ENCODE peak calls at places on chromosomes 16 and 17, in eight cellular contexts. C is AG04450; D is lung; Z is A673; S is effector memory CD4-positive, alpha-beta T cell; L is PC-3; N is mammary epithelial cell; V is H1. R is an unnamed sample.

GRCh38 chr17:60864674-60865080 is 187.0 kb downstream of the BCAS3 start:
- DNase-seq in C (no peak), D (no peak), Z (no peak), S (no peak), L (no peak), N (no peak), V (no peak), R (no peak)

GRCh38 chr16:27177031-27177774 is 26.1 kb upstream of the KDM8 start:
- DNase-seq in C (peak; percentile 62), D (no peak), Z (no peak), S (no peak), L (peak; percentile 85), N (peak; percentile 60), V (no peak), R (no peak)

GRCh38 chr16:54542805-54543504 is 256.4 kb upstream of the IRX3 start:
- DNase-seq in C (no peak), D (no peak), Z (no peak), S (no peak), L (no peak), N (no peak), V (no peak), R (no peak)

GRCh38 chr16:19886061-19886792 is 1.6 kb upstream of the GPRC5B start:
- DNase-seq in C (peak; percentile 54), D (peak; percentile 71), Z (peak; percentile 89), S (peak; percentile 63), L (peak; percentile 83), N (peak; percentile 53), V (peak; percentile 68), R (peak; percentile 61)

GRCh38 chr17:83181991-83182619 is 102.7 kb downstream of the METRNL start:
- DNase-seq in C (no peak), D (no peak), Z (no peak), S (no peak), L (no peak), N (no peak), V (no peak), R (no peak)

GRCh38 chr16:78866556-78866955 is 734.0 kb downstream of the MAF start:
- DNase-seq in C (no peak), D (no peak), Z (no peak), S (no peak), L (no peak), N (no peak), V (no peak), R (no peak)

GRCh38 chr16:86579268-86580062 is 1.1 kb downstream of the FOXL1 start:
- DNase-seq in C (no peak), D (no peak), Z (no peak), S (no peak), L (no peak), N (no peak), V (no peak), R (no peak)

GRCh38 chr17:73165616-73166404 is 1.0 kb downstream of the SSTR2 start:
- DNase-seq in C (no peak), D (no peak), Z (no peak), S (no peak), L (no peak), N (no peak), V (no peak), R (no peak)

GRCh38 chr17:79609175-79609589 is 1.7 kb downstream of the RBFOX3 start:
- DNase-seq in C (no peak), D (no peak), Z (no peak), S (no peak), L (no peak), N (no peak), V (no peak), R (no peak)

GRCh38 chr17:10836966-10837599 is 804 bp downstream of the PIRT start:
- DNase-seq in C (no peak), D (no peak), Z (no peak), S (no peak), L (no peak), N (no peak), V (no peak), R (no peak)

GRCh38 chr17:5885336-5885735 is 184.8 kb upstream of the WSCD1 start:
- DNase-seq in C (no peak), D (no peak), Z (no peak), S (no peak), L (no peak), N (no peak), V (no peak), R (no peak)

GRCh38 chr16:4513086-4513860 is 25.3 kb downstream of the CDIP1 start:
- DNase-seq in C (no peak), D (no peak), Z (no peak), S (no peak), L (no peak), N (no peak), V (no peak), R (no peak)

GRCh38 chr16:306911-307370 is 24.0 kb downstream of the PDIA2 start:
- DNase-seq in C (no peak), D (no peak), Z (no peak), S (no peak), L (no peak), N (no peak), V (no peak), R (no peak)

DNA sequence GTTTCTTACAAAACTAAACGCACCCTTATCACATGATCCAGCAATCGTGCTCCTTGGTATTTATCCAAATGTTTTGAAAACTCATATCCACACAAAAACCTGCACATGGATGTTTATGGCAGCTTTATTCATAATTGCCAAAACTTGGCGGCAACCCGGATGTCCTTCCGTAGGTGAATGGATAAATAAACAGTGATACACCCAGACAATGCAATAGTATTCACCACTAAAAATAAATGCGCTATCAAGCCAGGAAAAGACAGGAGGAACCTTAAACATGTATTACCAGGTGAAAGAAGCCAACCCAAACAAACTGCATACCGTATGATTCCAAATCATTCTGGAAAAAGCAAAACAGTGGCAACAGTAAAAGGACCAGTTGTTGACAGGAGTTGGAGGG is 10.0 kb downstream of the SPATA32 start:
- DNase-seq in C (no peak), D (no peak), Z (no peak), S (no peak), L (peak; percentile 69), N (no peak), V (no peak), R (no peak)
- H3K9me3 ChIP-seq in C (peaks cover 2% of the 10 kb centered on the region), D (no peaks in the 10 kb centered on the region), Z (no peaks in the 10 kb centered on the region), S (no peaks in the 10 kb centered on the region), L (no peaks in the 10 kb centered on the region), N (no peaks in the 10 kb centered on the region), V (no peaks in the 10 kb centered on the region), R (no peaks in the 10 kb centered on the region)

GRCh38 chr17:22460461-22461063 is 768.2 kb downstream of the KCNJ18 start:
- DNase-seq in C (no peak), D (no peak), Z (no peak), S (no peak), L (no peak), N (no peak), V (no peak), R (no peak)
- H3K9me3 ChIP-seq in C (peaks cover 35% of the 10 kb centered on the region), D (no peaks in the 10 kb centered on the region), Z (peaks cover 10% of the 10 kb centered on the region), S (no peaks in the 10 kb centered on the region), L (no peaks in the 10 kb centered on the region), N (peaks cover 23% of the 10 kb centered on the region), V (peaks cover 90% of the 10 kb centered on the region), R (no peaks in the 10 kb centered on the region)

GRCh38 chr17:27088767-27089078 is 205.2 kb upstream of the WSB1 start:
- DNase-seq in C (no peak), D (no peak), Z (no peak), S (no peak), L (no peak), N (no peak), V (no peak), R (no peak)
- H3K9me3 ChIP-seq in C (peaks cover 28% of the 10 kb centered on the region), D (no peaks in the 10 kb centered on the region), Z (no peaks in the 10 kb centered on the region), S (no peaks in the 10 kb centered on the region), L (no peaks in the 10 kb centered on the region), N (peaks cover 5% of the 10 kb centered on the region), V (peaks cover 62% of the 10 kb centered on the region), R (no peaks in the 10 kb centered on the region)

GRCh38 chr16:15980329-15980728 is 30.9 kb downstream of the ABCC1 start:
- DNase-seq in C (no peak), D (no peak), Z (no peak), S (no peak), L (no peak), N (no peak), V (no peak), R (no peak)
- H3K9me3 ChIP-seq in C (peaks cover 12% of the 10 kb centered on the region), D (no peaks in the 10 kb centered on the region), Z (peaks cover 8% of the 10 kb centered on the region), S (no peaks in the 10 kb centered on the region), L (no peaks in the 10 kb centered on the region), N (peaks cover 20% of the 10 kb centered on the region), V (peaks cover 28% of the 10 kb centered on the region), R (no peaks in the 10 kb centered on the region)

GRCh38 chr17:81738801-81739393 is 26.8 kb downstream of the SLC25A10 start:
- DNase-seq in C (no peak), D (no peak), Z (no peak), S (no peak), L (no peak), N (no peak), V (no peak), R (no peak)

GRCh38 chr17:81737947-81738800 is 26.1 kb downstream of the SLC25A10 start:
- DNase-seq in C (no peak), D (no peak), Z (no peak), S (no peak), L (no peak), N (no peak), V (no peak), R (no peak)

GRCh38 chr17:81734405-81735055 is 22.4 kb downstream of the SLC25A10 start:
- DNase-seq in C (no peak), D (no peak), Z (no peak), S (no peak), L (no peak), N (no peak), V (no peak), R (no peak)

GRCh38 chr17:81733507-81734404 is 21.7 kb downstream of the SLC25A10 start:
- DNase-seq in C (no peak), D (peak; percentile 84), Z (peak; percentile 72), S (peak; percentile 21), L (peak; percentile 96), N (peak; percentile 63), V (no peak), R (no peak)

GRCh38 chr17:81735181-81736102 is 23.4 kb downstream of the SLC25A10 start:
- DNase-seq in C (no peak), D (peak; percentile 43), Z (no peak), S (no peak), L (peak; percentile 70), N (peak; percentile 55), V (no peak), R (no peak)
- H3K9me3 ChIP-seq in C (no peaks in the 10 kb centered on the region), D (no peaks in the 10 kb centered on the region), Z (no peaks in the 10 kb centered on the region), S (no peaks in the 10 kb centered on the region), L (no peaks in the 10 kb centered on the region), N (no peaks in the 10 kb centered on the region), V (no peaks in the 10 kb centered on the region), R (no peaks in the 10 kb centered on the region)

GRCh38 chr17:21143695-21144094 is 16.9 kb downstream of the DHRS7B start:
- DNase-seq in C (no peak), D (no peak), Z (no peak), S (no peak), L (no peak), N (no peak), V (no peak), R (no peak)

GRCh38 chr17:21146362-21147021 is 19.7 kb downstream of the DHRS7B start:
- DNase-seq in C (no peak), D (no peak), Z (no peak), S (no peak), L (no peak), N (no peak), V (no peak), R (no peak)

GRCh38 chr17:21149626-21150025 is 22.9 kb downstream of the DHRS7B start:
- DNase-seq in C (no peak), D (no peak), Z (no peak), S (no peak), L (no peak), N (no peak), V (no peak), R (no peak)
- H3K9me3 ChIP-seq in C (peaks cover 4% of the 10 kb centered on the region), D (no peaks in the 10 kb centered on the region), Z (peaks cover 31% of the 10 kb centered on the region), S (no peaks in the 10 kb centered on the region), L (no peaks in the 10 kb centered on the region), N (no peaks in the 10 kb centered on the region), V (peaks cover 31% of the 10 kb centered on the region), R (peaks cover 2% of the 10 kb centered on the region)

GRCh38 chr16:3400446-3400778 is 392 bp downstream of the ZSCAN32 start:
- DNase-seq in C (no peak), D (no peak), Z (no peak), S (no peak), L (no peak), N (no peak), V (no peak), R (no peak)
- H3K9me3 ChIP-seq in C (peaks cover 50% of the 10 kb centered on the region), D (peaks cover 6% of the 10 kb centered on the region), Z (peaks cover 35% of the 10 kb centered on the region), S (peaks cover 9% of the 10 kb centered on the region), L (no peaks in the 10 kb centered on the region), N (peaks cover 3% of the 10 kb centered on the region), V (peaks cover 18% of the 10 kb centered on the region), R (peaks cover 3% of the 10 kb centered on the region)

R was measured in T-helper 17 cell.